ENCODE peak calls at places on chromosomes 1 and 21, in six cellular contexts. F is thoracic aorta, N is fibroblast of lung, P is A549, B is BJ, E is KBM-7. W is an unnamed sample.

GRCh38 chr1:171664976-171665375 is 12.5 kb upstream of the MYOC start:
- DNase-seq in F (no peak), B (no peak), N (no peak), E (no peak), P (no peak), W (no peak)

GRCh38 chr1:221856188-221857093 is 114.6 kb upstream of the DUSP10 start:
- DNase-seq in E (no peak), F (no peak), P (no peak), B (no peak), N (peak; percentile 81), W (no peak)

GRCh38 chr1:13965770-13966398 is 265.9 kb downstream of the PRDM2 start:
- DNase-seq in B (no peak), E (peak; percentile 45), P (peak; percentile 26), F (no peak), N (peak; percentile 59), W (peak; percentile 9)

GRCh38 chr1:170049191-170049800 is 25.2 kb downstream of the KIFAP3 start:
- DNase-seq in B (no peak), E (no peak), F (no peak), P (no peak), N (no peak), W (peak; percentile 65)

GRCh38 chr1:199357591-199357990 is 669.9 kb upstream of the NR5A2 start:
- DNase-seq in P (no peak), N (no peak), E (no peak), B (no peak), F (no peak), W (no peak)

GRCh38 chr1:57824535-57824934 is 400.7 kb upstream of the DAB1 start:
- DNase-seq in P (no peak), N (no peak), E (no peak), F (no peak), B (no peak), W (no peak)

GRCh38 chr1:165726169-165726568 is 27.8 kb upstream of the ALDH9A1 start:
- DNase-seq in B (no peak), E (no peak), N (no peak), P (no peak), F (no peak), W (no peak)

GRCh38 chr1:161198206-161198876 is 513 bp downstream of the ADAMTS4 start:
- DNase-seq in F (no peak), P (no peak), E (no peak), N (peak; percentile 44), B (no peak), W (no peak)

GRCh38 chr1:225329041-225329440 is 98.8 kb downstream of the LBR start:
- DNase-seq in B (no peak), F (no peak), P (no peak), E (no peak), N (peak; percentile 15), W (no peak)

GRCh38 chr1:107707111-107707510 is 257.9 kb downstream of the VAV3 start:
- DNase-seq in E (no peak), P (no peak), F (no peak), B (no peak), N (no peak), W (no peak)

GRCh38 chr1:53968125-53968513 is 22.0 kb downstream of the LRRC42 start:
- DNase-seq in E (no peak), P (no peak), F (no peak), B (no peak), N (peak; percentile 24), W (no peak)

GRCh38 chr1:22949807-22950462 is 22.7 kb downstream of the LACTBL1 start:
- DNase-seq in E (no peak), B (no peak), N (peak; percentile 20), F (no peak), P (no peak), W (no peak)

GRCh38 chr1:67847466-67847865 is 14.2 kb upstream of the GNG12 start:
- DNase-seq in P (no peak), E (no peak), F (no peak), N (no peak), B (no peak), W (no peak)

GRCh38 chr21:21018841-21019240 is 20.6 kb downstream of the NCAM2 start:
- DNase-seq in E (no peak), N (no peak), P (no peak), B (no peak), F (no peak), W (no peak)

GRCh38 chr21:42703173-42703908 is 49.9 kb downstream of the PDE9A start:
- DNase-seq in E (no peak), P (no peak), B (no peak), N (no peak), F (no peak), W (no peak)

GRCh38 chr1:235999259-235999925 is 65.5 kb downstream of the NID1 start:
- DNase-seq in F (no peak), E (peak; percentile 23), N (peak; percentile 85), B (peak; percentile 85), P (peak; percentile 36), W (no peak)

GRCh38 chr1:162703708-162704107 is 71.4 kb downstream of the DDR2 start:
- DNase-seq in F (no peak), B (no peak), E (no peak), N (no peak), P (no peak), W (no peak)

GRCh38 chr1:7388488-7389185 is 382.5 kb upstream of the VAMP3 start:
- DNase-seq in N (peak; percentile 22), E (no peak), F (no peak), B (no peak), P (no peak), W (no peak)

GRCh38 chr1:41683681-41684500 is 199.4 kb upstream of the EDN2 start:
- DNase-seq in N (no peak), P (no peak), B (no peak), E (peak; percentile 52), F (no peak), W (peak; percentile 79)

GRCh38 chr1:168506204-168506819 is 37.5 kb downstream of the XCL2 start:
- DNase-seq in E (no peak), N (peak; percentile 50), P (no peak), F (no peak), B (no peak), W (no peak)

GRCh38 chr1:162690672-162691434 is 58.6 kb downstream of the DDR2 start:
- DNase-seq in B (peak; percentile 97), P (no peak), N (peak; percentile 81), F (peak; percentile 67), E (peak; percentile 1), W (no peak)

GRCh38 chr1:165228676-165229075 is 127.8 kb downstream of the LMX1A start:
- DNase-seq in P (no peak), E (peak; percentile 1), N (no peak), B (no peak), F (no peak), W (no peak)

W was measured in CMK.